ENCODE peak calls at places on chromosomes 1 and 21, in seven cellular contexts. F is fibroblast of villous mesenchyme, A is IMR-90, E is fibroblast of the aortic adventitia, V is bronchial epithelial cell, T is uterus, Q is WERI-Rb-1. I is an unnamed sample.

GRCh38 chr1:156639601-156640101 is 2.3 kb upstream of the BCAN start:
- DNase-seq in F (no peak), A (no peak), E (no peak), V (no peak), T (no peak), Q (no peak), I (no peak)

GRCh38 chr1:56917356-56917755 is 48.5 kb downstream of the C8B start:
- DNase-seq in F (no peak), A (no peak), E (no peak), V (no peak), T (no peak), Q (no peak), I (no peak)

GRCh38 chr21:42149656-42150457 is 69.1 kb upstream of the ABCG1 start:
- DNase-seq in F (no peak), A (no peak), E (no peak), V (peak), T (peak), Q (no peak), I (no peak)

GRCh38 chr1:181349512-181349911 is 133.8 kb upstream of the CACNA1E start:
- DNase-seq in F (no peak), A (no peak), E (no peak), V (no peak), T (no peak), Q (no peak), I (no peak)

GRCh38 chr1:119404736-119405135 is 10.2 kb upstream of the HSD3B2 start:
- DNase-seq in F (no peak), A (no peak), E (no peak), V (no peak), T (no peak), Q (no peak), I (no peak)

GRCh38 chr1:204322329-204322868 is 37.3 kb downstream of the PLEKHA6 start:
- DNase-seq in F (no peak), A (no peak), E (no peak), V (no peak), T (no peak), Q (no peak), I (no peak)

GRCh38 chr1:13462682-13463081 is 51.1 kb downstream of the LRRC38 start:
- DNase-seq in F (no peak), A (no peak), E (no peak), V (no peak), T (no peak), Q (no peak), I (no peak)

GRCh38 chr1:54278941-54279422 is 79.0 kb downstream of the MRPL37 start:
- DNase-seq in F (peak), A (peak), E (peak), V (peak), T (peak), Q (no peak), I (no peak)

GRCh38 chr1:18575620-18576019 is 55.0 kb upstream of the PAX7 start:
- DNase-seq in F (peak), A (peak), E (no peak), V (peak), T (no peak), Q (peak), I (no peak)

GRCh38 chr1:98962156-98962555 is 42.5 kb downstream of the PLPPR5 start:
- DNase-seq in F (peak), A (peak), E (peak), V (peak), T (no peak), Q (no peak), I (peak)

GRCh38 chr1:239761509-239761908 is 330.2 kb upstream of the FMN2 start:
- DNase-seq in F (no peak), A (no peak), E (no peak), V (no peak), T (no peak), Q (no peak), I (no peak)

GRCh38 chr1:46477153-46477929 is 12.3 kb upstream of the DMBX1 start:
- DNase-seq in F (peak), A (peak), E (peak), V (peak), T (peak), Q (peak), I (no peak)

GRCh38 chr1:151693057-151693651 is 23.4 kb downstream of the CELF3 start:
- DNase-seq in F (peak), A (peak), E (peak), V (peak), T (no peak), Q (peak), I (no peak)

GRCh38 chr1:240987928-240988327 is 369.1 kb downstream of the RGS7 start:
- DNase-seq in F (no peak), A (no peak), E (no peak), V (no peak), T (no peak), Q (no peak), I (no peak)

GRCh38 chr1:28392027-28392652 is 22.6 kb downstream of the PHACTR4 start:
- DNase-seq in F (peak), A (peak), E (peak), V (peak), T (no peak), Q (no peak), I (peak)

GRCh38 chr1:39672551-39672947 is 642 bp upstream of the NT5C1A start:
- DNase-seq in F (no peak), A (no peak), E (no peak), V (no peak), T (no peak), Q (peak), I (no peak)

GRCh38 chr21:17789660-17790059 is 29.5 kb downstream of the C21orf91 start:
- DNase-seq in F (no peak), A (no peak), E (no peak), V (no peak), T (no peak), Q (no peak), I (no peak)

GRCh38 chr1:82755671-82756070 is 954.9 kb downstream of the ADGRL2 start:
- DNase-seq in F (no peak), A (no peak), E (no peak), V (no peak), T (no peak), Q (no peak), I (no peak)

GRCh38 chr1:16447641-16448040 is 7.1 kb downstream of the NECAP2 start:
- DNase-seq in F (no peak), A (no peak), E (no peak), V (no peak), T (no peak), Q (no peak), I (no peak)

GRCh38 chr1:199932462-199932861 is 95.0 kb upstream of the NR5A2 start:
- DNase-seq in F (no peak), A (no peak), E (no peak), V (no peak), T (no peak), Q (no peak), I (no peak)

GRCh38 chr21:18153063-18153462 is 91.6 kb upstream of the CHODL start:
- DNase-seq in F (no peak), A (no peak), E (no peak), V (no peak), T (no peak), Q (no peak), I (no peak)

GRCh38 chr1:201790261-201790660 is 38.7 kb upstream of the IPO9 start:
- DNase-seq in F (peak), A (peak), E (peak), V (peak), T (peak), Q (no peak), I (no peak)

GRCh38 chr1:155327981-155328380 is 7.3 kb downstream of the RUSC1 start:
- DNase-seq in F (no peak), A (no peak), E (no peak), V (no peak), T (no peak), Q (no peak), I (no peak)

GRCh38 chr1:46405724-46406123 is 11.6 kb downstream of the FAAH start:
- DNase-seq in F (no peak), A (no peak), E (no peak), V (no peak), T (no peak), Q (no peak), I (no peak)

GRCh38 chr1:26281971-26282693 is 2.2 kb downstream of the SH3BGRL3 start:
- DNase-seq in F (peak), A (peak), E (peak), V (no peak), T (no peak), Q (no peak), I (no peak)

GRCh38 chr1:193183019-193183643 is 3.3 kb downstream of the B3GALT2 start:
- DNase-seq in F (peak), A (peak), E (peak), V (peak), T (no peak), Q (no peak), I (no peak)

GRCh38 chr1:223207293-223208066 is 64.4 kb upstream of the TLR5 start:
- DNase-seq in F (peak), A (peak), E (no peak), V (no peak), T (no peak), Q (no peak), I (no peak)

GRCh38 chr1:209530990-209531389 is 52.5 kb upstream of the CAMK1G start:
- DNase-seq in F (peak), A (no peak), E (no peak), V (peak), T (no peak), Q (no peak), I (no peak)

GRCh38 chr1:209527993-209528392 is 55.5 kb upstream of the CAMK1G start:
- DNase-seq in F (peak), A (no peak), E (no peak), V (peak), T (no peak), Q (no peak), I (no peak)

GRCh38 chr21:45737485-45738166 is 94.1 kb downstream of the PCBP3 start:
- DNase-seq in F (no peak), A (no peak), E (no peak), V (no peak), T (no peak), Q (no peak), I (no peak)

GRCh38 chr1:155236451-155236850 is 18.8 kb downstream of the ENTREP3 start:
- DNase-seq in F (no peak), A (no peak), E (no peak), V (peak), T (no peak), Q (no peak), I (no peak)

GRCh38 chr1:100627018-100627716 is 89.2 kb downstream of the GPR88 start:
- DNase-seq in F (peak), A (peak), E (peak), V (peak), T (no peak), Q (no peak), I (no peak)

GRCh38 chr1:151989131-151989868 is 4.4 kb downstream of the S100A10 start:
- DNase-seq in F (peak), A (peak), E (peak), V (peak), T (peak), Q (no peak), I (peak)

GRCh38 chr21:34667761-34668160 is 1.0 kb upstream of the CLIC6 start:
- DNase-seq in F (no peak), A (no peak), E (no peak), V (no peak), T (no peak), Q (no peak), I (no peak)

GRCh38 chr1:58587667-58588066 is 10.6 kb upstream of the TACSTD2 start:
- DNase-seq in F (no peak), A (no peak), E (no peak), V (no peak), T (no peak), Q (no peak), I (no peak)

GRCh38 chr1:18673976-18674375 is 43.3 kb downstream of the PAX7 start:
- DNase-seq in F (no peak), A (no peak), E (no peak), V (no peak), T (no peak), Q (no peak), I (no peak)

GRCh38 chr21:45844181-45844580 is 137.4 kb upstream of the COL6A1 start:
- DNase-seq in F (no peak), A (no peak), E (no peak), V (no peak), T (no peak), Q (no peak), I (no peak)

GRCh38 chr1:109980324-109981127 is 4.0 kb upstream of the AHCYL1 start:
- DNase-seq in F (no peak), A (no peak), E (no peak), V (peak), T (no peak), Q (no peak), I (no peak)

DNA sequence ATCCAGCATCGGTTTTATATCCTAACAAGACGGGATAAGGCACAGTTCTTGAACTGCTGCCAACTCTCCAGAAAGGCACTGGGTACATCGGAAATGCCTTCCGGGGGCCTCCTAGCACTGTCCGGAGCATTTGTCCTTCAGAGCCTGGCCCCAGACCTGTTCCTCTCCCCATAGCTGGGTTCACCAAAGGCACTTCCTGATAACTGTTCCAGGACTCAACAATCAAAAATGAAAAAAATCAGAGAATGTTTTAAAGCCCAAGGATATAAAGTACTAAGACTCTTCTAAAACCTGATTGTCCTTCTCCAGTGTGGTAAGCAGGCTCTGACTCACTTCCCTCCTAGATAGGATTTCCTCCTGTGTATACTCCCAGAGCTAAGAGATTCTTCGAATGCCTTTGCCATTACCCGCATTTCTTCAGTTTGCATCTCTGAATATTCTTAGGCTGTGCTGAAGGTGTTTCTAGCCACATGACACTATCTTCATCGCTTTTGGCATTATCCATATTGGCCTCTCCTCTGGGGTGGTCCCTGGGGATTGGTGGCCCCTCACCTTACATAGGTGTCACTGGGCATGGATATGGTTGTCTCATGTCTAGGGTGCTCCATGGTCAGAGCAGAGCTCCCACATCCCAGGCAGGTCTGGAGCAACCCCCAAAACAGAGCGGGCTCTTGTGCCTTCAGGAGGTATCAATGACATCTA is 112.9 kb downstream of the ZBTB18 start:
- DNase-seq in F (peak), A (peak), E (peak), V (peak), T (peak), Q (no peak), I (peak)
- H3K4me3 ChIP-seq in F (peak), A (no peak), E (peak), V (no peak), T (no peak), Q (no peak), I (peak)

DNA sequence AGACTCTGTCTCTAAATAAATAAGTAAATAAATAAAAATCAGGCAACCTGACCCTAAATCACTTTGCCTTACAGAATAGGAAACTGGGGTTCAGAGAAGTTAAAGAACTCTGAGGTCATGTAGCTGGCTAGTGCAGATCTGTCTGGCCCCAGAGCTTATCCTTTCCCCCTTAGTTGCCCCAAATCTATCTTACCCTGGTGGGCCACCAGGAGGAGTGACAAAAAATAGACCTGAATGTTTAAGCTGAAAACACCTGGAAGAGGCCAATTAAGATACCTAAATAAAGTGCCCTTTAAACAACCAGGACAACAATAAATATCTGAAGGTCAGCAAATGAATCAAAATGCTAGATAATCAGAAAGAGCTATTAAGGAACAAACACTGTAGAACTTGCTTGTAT is 59.7 kb downstream of the TEX35 start:
- DNase-seq in F (no peak), A (no peak), E (no peak), V (no peak), T (no peak), Q (no peak), I (no peak)
- TF ChIP-seq CTCF in F (no peak), A (no peak), E (no peak), V (no peak), T (no peak), Q (no peak), I (no peak)

GRCh38 chr1:234726359-234726836 is 116.4 kb upstream of the IRF2BP2 start:
- DNase-seq in F (no peak), A (peak), E (no peak), V (peak), T (no peak), Q (peak), I (no peak)

GRCh38 chr1:234727018-234727757 is 117.2 kb upstream of the IRF2BP2 start:
- DNase-seq in F (no peak), A (peak), E (no peak), V (no peak), T (no peak), Q (peak), I (no peak)

GRCh38 chr1:234724517-234725176 is 114.7 kb upstream of the IRF2BP2 start:
- DNase-seq in F (no peak), A (no peak), E (no peak), V (no peak), T (peak), Q (peak), I (no peak)

GRCh38 chr1:234722904-234723588 is 113.1 kb upstream of the IRF2BP2 start:
- DNase-seq in F (peak), A (peak), E (peak), V (peak), T (peak), Q (no peak), I (peak)

DNA sequence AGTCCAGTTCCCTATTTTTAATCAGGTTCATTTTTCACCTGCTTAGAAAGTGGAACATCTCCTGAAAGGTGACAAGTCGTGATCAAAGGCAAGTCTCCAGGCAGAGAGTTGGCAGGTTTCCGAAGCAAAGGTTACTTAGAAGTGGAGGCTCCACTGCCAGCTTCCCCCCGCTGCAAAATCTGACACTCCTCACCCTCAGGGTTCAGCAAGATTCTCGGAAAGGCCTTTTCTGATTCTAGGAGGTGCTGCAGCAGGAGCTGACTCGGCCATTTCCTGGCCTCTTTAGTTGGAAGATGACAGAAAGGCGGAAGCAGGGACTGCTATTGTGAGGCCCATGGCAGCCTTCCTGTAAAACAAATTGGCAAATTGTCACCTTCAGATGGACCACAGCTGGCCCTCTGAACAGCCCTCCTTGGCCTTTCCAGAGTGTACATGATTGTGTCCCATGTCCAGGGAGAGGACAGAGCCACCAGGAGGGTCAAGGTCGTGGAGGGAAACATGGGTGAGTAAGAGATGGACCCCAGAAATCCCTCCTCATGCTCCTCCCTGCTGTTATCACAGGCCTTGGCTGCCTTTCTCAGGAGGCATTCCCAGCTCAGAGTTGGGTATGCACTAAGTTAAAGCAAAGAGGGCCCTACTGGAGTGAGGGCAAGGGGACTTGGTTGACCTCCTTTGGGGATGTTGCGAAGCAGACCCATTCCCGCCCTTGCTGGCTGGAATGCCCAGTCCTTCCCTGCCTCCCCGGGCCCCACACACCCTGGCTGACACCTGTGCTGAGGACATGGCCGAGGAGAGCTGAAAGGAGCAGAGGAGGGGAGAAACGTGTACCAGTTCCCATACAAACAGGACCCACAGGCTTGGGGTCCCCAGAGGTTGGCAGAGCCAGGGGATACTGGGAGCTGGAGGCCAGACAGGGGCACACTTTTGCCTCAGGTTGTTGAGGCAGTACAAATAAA is 115.5 kb upstream of the IRF2BP2 start:
- DNase-seq in F (no peak), A (no peak), E (peak), V (no peak), T (peak), Q (peak), I (no peak)
- H3K4me3 ChIP-seq in F (no peak), A (no peak), E (no peak), V (no peak), T (no peak), Q (no peak), I (no peak)

GRCh38 chr1:185207178-185207577 is 50.2 kb downstream of the SWT1 start:
- DNase-seq in F (no peak), A (no peak), E (no peak), V (no peak), T (no peak), Q (no peak), I (no peak)
- TF ChIP-seq CTCF in F (no peak), A (no peak), E (no peak), V (no peak), T (no peak), Q (no peak), I (no peak)

GRCh38 chr1:205568135-205568468 is 63.6 kb downstream of the CDK18 start:
- DNase-seq in F (no peak), A (no peak), E (no peak), V (no peak), T (no peak), Q (peak), I (no peak)
- H3K4me3 ChIP-seq in F (no peak), A (no peak), E (no peak), V (no peak), T (no peak), Q (no peak), I (no peak)

I was measured in BJ.